ENCODE peak calls at places on chromosomes 7 and 10, in eight cellular contexts. R is GM23338, B is endothelial cell of umbilical vein, Y is HCT116, A is K562, Z is GM12878, T is H1, N is HepG2. M is an unnamed sample.

GRCh38 chr10:5094265-5095205 is at the start of gene AKR1C3:
- DNase-seq in R (peak; percentile 66), B (peak; percentile 83), Y (peak; percentile 51), A (peak; percentile 27), Z (no peak), T (peak; percentile 48), N (peak; percentile 78), M (no peak)

GRCh38 chr10:118031351-118032075 is 15.2 kb downstream of the RAB11FIP2 start:
- DNase-seq in R (no peak), B (no peak), Y (no peak), A (no peak), Z (no peak), T (no peak), N (no peak), M (no peak)

GRCh38 chr10:97116534-97117162 is 69.1 kb downstream of the SLIT1 start:
- DNase-seq in R (no peak), B (no peak), Y (no peak), A (no peak), Z (no peak), T (no peak), N (no peak), M (no peak)

GRCh38 chr7:5320802-5321396 is 38.2 kb downstream of the SLC29A4 start:
- DNase-seq in R (no peak), B (no peak), Y (no peak), A (no peak), Z (no peak), T (no peak), N (no peak), M (no peak)

GRCh38 chr7:22143496-22143895 is 197.8 kb upstream of the CDCA7L start:
- DNase-seq in R (no peak), B (no peak), Y (no peak), A (no peak), Z (no peak), T (no peak), N (no peak), M (no peak)

GRCh38 chr10:43136995-43137700 is 1.1 kb upstream of the CSGALNACT2 start:
- DNase-seq in R (no peak), B (no peak), Y (no peak), A (no peak), Z (no peak), T (no peak), N (no peak), M (no peak)

GRCh38 chr10:130662775-130663174 is 526.6 kb downstream of the GLRX3 start:
- DNase-seq in R (no peak), B (no peak), Y (no peak), A (no peak), Z (no peak), T (no peak), N (no peak), M (no peak)

GRCh38 chr10:58952747-58953466 is 223.5 kb upstream of the PHYHIPL start:
- DNase-seq in R (peak; percentile 74), B (peak; percentile 47), Y (peak; percentile 24), A (peak; percentile 43), Z (peak; percentile 19), T (peak; percentile 69), N (peak; percentile 53), M (peak; percentile 3)

GRCh38 chr7:67553378-67553777 is 556.7 kb downstream of the TYW1 start:
- DNase-seq in R (no peak), B (no peak), Y (no peak), A (no peak), Z (no peak), T (no peak), N (peak; percentile 5), M (no peak)

GRCh38 chr7:128017880-128018845 is 13.1 kb downstream of the LRRC4 start:
- DNase-seq in R (no peak), B (peak; percentile 82), Y (no peak), A (no peak), Z (no peak), T (no peak), N (no peak), M (no peak)

GRCh38 chr10:69479241-69479730 is 28.0 kb downstream of the TSPAN15 start:
- DNase-seq in R (no peak), B (peak; percentile 57), Y (no peak), A (no peak), Z (no peak), T (no peak), N (no peak), M (no peak)

GRCh38 chr7:143239822-143240221 is 18.0 kb downstream of the TAS2R40 start:
- DNase-seq in R (no peak), B (no peak), Y (no peak), A (no peak), Z (no peak), T (no peak), N (no peak), M (no peak)

GRCh38 chr7:128387216-128387615 is 22.6 kb downstream of the IMPDH1 start:
- DNase-seq in R (no peak), B (no peak), Y (no peak), A (no peak), Z (no peak), T (no peak), N (no peak), M (no peak)

GRCh38 chr7:80876894-80877414 is 41.9 kb downstream of the SEMA3C start:
- DNase-seq in R (no peak), B (no peak), Y (peak; percentile 36), A (no peak), Z (no peak), T (no peak), N (no peak), M (no peak)

GRCh38 chr7:30276203-30276900 is 8.0 kb upstream of the ZNRF2 start:
- DNase-seq in R (peak; percentile 83), B (peak; percentile 69), Y (peak; percentile 43), A (no peak), Z (no peak), T (peak; percentile 63), N (peak; percentile 67), M (no peak)

GRCh38 chr10:61341008-61341407 is 112.2 kb downstream of the TMEM26 start:
- DNase-seq in R (no peak), B (no peak), Y (no peak), A (no peak), Z (no peak), T (no peak), N (no peak), M (no peak)

GRCh38 chr7:50321678-50322077 is 17.2 kb downstream of the IKZF1 start:
- DNase-seq in R (no peak), B (no peak), Y (no peak), A (no peak), Z (no peak), T (no peak), N (no peak), M (no peak)

GRCh38 chr7:17390392-17390791 is 91.9 kb downstream of the AHR start:
- DNase-seq in R (no peak), B (no peak), Y (no peak), A (no peak), Z (no peak), T (no peak), N (no peak), M (no peak)

GRCh38 chr10:101311440-101312067 is 42.4 kb upstream of the BTRC start:
- DNase-seq in R (no peak), B (no peak), Y (no peak), A (no peak), Z (no peak), T (no peak), N (no peak), M (no peak)

GRCh38 chr10:101308051-101308450 is 45.9 kb upstream of the BTRC start:
- DNase-seq in R (no peak), B (no peak), Y (no peak), A (no peak), Z (no peak), T (no peak), N (no peak), M (no peak)

GRCh38 chr10:101305241-101306230 is 48.4 kb upstream of the BTRC start:
- DNase-seq in R (no peak), B (no peak), Y (no peak), A (no peak), Z (no peak), T (no peak), N (no peak), M (no peak)

GRCh38 chr10:101310528-101311439 is 43.2 kb upstream of the BTRC start:
- DNase-seq in R (peak; percentile 88), B (no peak), Y (no peak), A (no peak), Z (no peak), T (peak; percentile 74), N (no peak), M (peak; percentile 10)
- TF ChIP-seq EZH2 in R (no peak), B (no peak), Y (no peak), A (no peak), Z (no peak), T (no peak), N (no peak), M (no peak)

GRCh38 chr7:74587435-74588126 is 69.9 kb upstream of the GTF2I start:
- DNase-seq in R (peak; percentile 67), B (peak; percentile 88), Y (no peak), A (peak; percentile 67), Z (peak; percentile 70), T (peak; percentile 69), N (no peak), M (no peak)
- H3K4me3 ChIP-seq in R (no peak overlapping the region), B (no peak overlapping the region), Y (no peak overlapping the region), A (no peak overlapping the region), Z (no peak overlapping the region), T (no peak overlapping the region), N (no peak overlapping the region), M (no peak overlapping the region)

GRCh38 chr10:63629363-63630084 is 108.3 kb downstream of the REEP3 start:
- DNase-seq in R (peak; percentile 99), B (peak; percentile 98), Y (peak; percentile 97), A (peak; percentile 53), Z (peak; percentile 83), T (peak; percentile 90), N (peak; percentile 76), M (no peak)

GRCh38 chr10:63630085-63630927 is 109.1 kb downstream of the REEP3 start:
- DNase-seq in R (peak; percentile 91), B (peak; percentile 80), Y (peak; percentile 63), A (peak; percentile 96), Z (peak; percentile 43), T (peak; percentile 84), N (peak; percentile 69), M (no peak)

GRCh38 chr10:63628526-63629362 is 107.5 kb downstream of the REEP3 start:
- DNase-seq in R (peak; percentile 64), B (peak; percentile 91), Y (peak; percentile 49), A (peak; percentile 46), Z (peak; percentile 72), T (no peak), N (peak; percentile 23), M (no peak)

GRCh38 chr10:63627376-63627775 is 106.2 kb downstream of the REEP3 start:
- DNase-seq in R (no peak), B (no peak), Y (peak; percentile 8), A (no peak), Z (no peak), T (no peak), N (no peak), M (no peak)

DNA sequence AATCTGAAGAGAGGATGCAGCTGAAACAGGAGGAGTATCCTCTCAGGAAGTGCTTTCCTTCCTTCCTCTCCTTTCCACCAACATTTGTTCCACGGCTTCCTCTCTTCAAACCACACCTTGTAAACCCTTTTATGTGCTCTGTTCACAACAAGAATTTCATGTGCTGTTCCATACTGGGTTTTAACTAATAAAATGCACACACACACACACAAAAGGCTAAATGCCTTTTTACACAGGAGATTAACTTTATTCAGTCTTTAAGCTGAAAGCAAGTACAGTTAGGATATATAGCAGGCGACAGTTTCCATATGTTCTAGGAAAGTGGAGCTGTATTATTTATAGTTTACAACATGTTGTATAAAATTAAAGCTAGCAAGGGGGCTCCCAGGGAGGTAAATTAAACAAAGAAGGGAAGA is 106.7 kb downstream of the REEP3 start:
- DNase-seq in R (no peak), B (peak; percentile 46), Y (no peak), A (no peak), Z (no peak), T (no peak), N (no peak), M (no peak)
- TF ChIP-seq POLR2AphosphoS5 in R (no peak), B (no peak), Y (no peak), A (no peak), Z (no peak), T (no peak), N (no peak), M (peak; percentile 39)

GRCh38 chr7:134545379-134545778 is 3.5 kb upstream of the AKR1B15 start:
- DNase-seq in R (no peak), B (no peak), Y (no peak), A (no peak), Z (no peak), T (no peak), N (no peak), M (no peak)
- TF ChIP-seq EZH2 in R (no peak), B (no peak), Y (no peak), A (no peak), Z (no peak), T (no peak), N (no peak), M (no peak)

M was measured in SK-N-MC.